ENCODE peak calls at places on chromosome 1, in eight cellular contexts. R is PC-3; X is hepatic stellate cell; Z is central memory CD4-positive, alpha-beta T cell; F is HEK293T; M is stimulated activated CD4-positive, alpha-beta T cell treated with anti-CD3 and anti-CD28 coated beads, Interleukin-1b, Interleukin-23, amount 100 ng/mL, for 4 hours; Q is HCT116; P is GM23338. U is an unnamed sample.

GRCh38 chr1:66298427-66298826 is 235.5 kb upstream of the SGIP1 start:
- DNase-seq in R (peak; percentile 32), X (no peak), Z (no peak), F (no peak), M (no peak), Q (peak; percentile 68), P (no peak), U (peak; percentile 38)

GRCh38 chr1:85463666-85464496 is 1.1 kb downstream of the DDAH1 start:
- DNase-seq in R (no peak), X (peak; percentile 19), Z (no peak), F (no peak), M (no peak), Q (no peak), P (peak; percentile 31), U (peak; percentile 22)

GRCh38 chr1:73611681-73612080 is 586.3 kb downstream of the LRRIQ3 start:
- DNase-seq in R (no peak), X (no peak), Z (no peak), F (no peak), M (no peak), Q (no peak), P (no peak), U (no peak)

GRCh38 chr1:98232678-98233077 is 311.8 kb upstream of the DPYD start:
- DNase-seq in R (no peak), X (no peak), Z (no peak), F (no peak), M (no peak), Q (no peak), P (no peak), U (no peak)

GRCh38 chr1:188128761-188129160 is 1300.0 kb downstream of the PLA2G4A start:
- DNase-seq in R (peak; percentile 59), X (no peak), Z (no peak), F (no peak), M (no peak), Q (no peak), P (peak; percentile 2), U (peak; percentile 27)

GRCh38 chr1:54112027-54112426 is 40.8 kb downstream of the CDCP2 start:
- DNase-seq in R (no peak), X (no peak), Z (no peak), F (no peak), M (no peak), Q (no peak), P (no peak), U (no peak)

GRCh38 chr1:39508266-39508665 is 16.8 kb downstream of the BMP8A start:
- DNase-seq in R (no peak), X (no peak), Z (no peak), F (no peak), M (no peak), Q (no peak), P (no peak), U (no peak)

GRCh38 chr1:37811027-37811655 is 3.1 kb upstream of the YRDC start:
- DNase-seq in R (peak; percentile 83), X (peak; percentile 69), Z (peak; percentile 61), F (peak; percentile 78), M (peak; percentile 43), Q (peak; percentile 73), P (peak; percentile 94), U (peak; percentile 87)

GRCh38 chr1:64469977-64470669 is at the start of gene CACHD1:
- DNase-seq in R (peak; percentile 75), X (peak; percentile 83), Z (peak; percentile 17), F (peak; percentile 95), M (peak; percentile 63), Q (peak; percentile 52), P (peak; percentile 87), U (peak; percentile 76)

GRCh38 chr1:201361652-201362504 is 15.6 kb downstream of the TNNT2 start:
- DNase-seq in R (peak; percentile 93), X (peak; percentile 89), Z (no peak), F (peak; percentile 91), M (no peak), Q (peak; percentile 32), P (peak; percentile 87), U (peak; percentile 82)

GRCh38 chr1:93847811-93848288 is 31.2 kb downstream of the DNTTIP2 start:
- DNase-seq in R (peak; percentile 66), X (peak; percentile 71), Z (peak; percentile 72), F (peak; percentile 60), M (peak; percentile 62), Q (peak; percentile 72), P (peak; percentile 88), U (peak; percentile 70)

GRCh38 chr1:33045814-33046213 is 9.1 kb upstream of the AK2 start:
- DNase-seq in R (no peak), X (no peak), Z (peak; percentile 43), F (no peak), M (no peak), Q (no peak), P (no peak), U (no peak)

GRCh38 chr1:83029916-83030315 is 969.0 kb downstream of the TTLL7 start:
- DNase-seq in R (no peak), X (no peak), Z (no peak), F (no peak), M (no peak), Q (no peak), P (no peak), U (no peak)

GRCh38 chr1:156497743-156498446 is 2.7 kb downstream of the MEF2D start:
- DNase-seq in R (no peak), X (no peak), Z (no peak), F (no peak), M (no peak), Q (no peak), P (peak; percentile 43), U (no peak)

GRCh38 chr1:198543670-198544260 is 3.3 kb upstream of the ATP6V1G3 start:
- DNase-seq in R (no peak), X (no peak), Z (no peak), F (no peak), M (no peak), Q (no peak), P (no peak), U (no peak)

GRCh38 chr1:184504695-184505338 is 118.0 kb downstream of the C1orf21 start:
- DNase-seq in R (no peak), X (no peak), Z (no peak), F (no peak), M (no peak), Q (no peak), P (no peak), U (no peak)

GRCh38 chr1:23951646-23952095 is 8.0 kb upstream of the PNRC2 start:
- DNase-seq in R (peak; percentile 89), X (peak; percentile 73), Z (no peak), F (no peak), M (no peak), Q (no peak), P (no peak), U (peak; percentile 95)

GRCh38 chr1:203930343-203930742 is 68.9 kb downstream of the SNRPE start:
- DNase-seq in R (no peak), X (no peak), Z (no peak), F (no peak), M (no peak), Q (no peak), P (no peak), U (peak; percentile 79)

GRCh38 chr1:12230549-12231275 is 882 bp downstream of the VPS13D start:
- DNase-seq in R (peak; percentile 18), X (peak; percentile 41), Z (no peak), F (no peak), M (no peak), Q (no peak), P (peak; percentile 56), U (peak; percentile 41)

GRCh38 chr1:78604643-78605042 is 15.6 kb upstream of the IFI44L start:
- DNase-seq in R (no peak), X (no peak), Z (no peak), F (no peak), M (no peak), Q (no peak), P (no peak), U (no peak)

GRCh38 chr1:25676488-25676887 is 59.9 kb downstream of the MAN1C1 start:
- DNase-seq in R (no peak), X (no peak), Z (peak; percentile 9), F (no peak), M (no peak), Q (no peak), P (no peak), U (peak; percentile 18)

GRCh38 chr1:16397095-16397494 is 30.1 kb downstream of the SZRD1 start:
- DNase-seq in R (no peak), X (no peak), Z (no peak), F (no peak), M (no peak), Q (no peak), P (no peak), U (no peak)

GRCh38 chr1:44237721-44238457 is 24.6 kb downstream of the DMAP1 start:
- DNase-seq in R (no peak), X (peak; percentile 75), Z (peak; percentile 4), F (peak; percentile 97), M (peak; percentile 23), Q (peak; percentile 50), P (peak; percentile 93), U (no peak)

GRCh38 chr1:194830387-194830786 is 1644.0 kb upstream of the B3GALT2 start:
- DNase-seq in R (no peak), X (no peak), Z (no peak), F (no peak), M (no peak), Q (no peak), P (no peak), U (no peak)

GRCh38 chr1:24567792-24568388 is 12.0 kb downstream of the NCMAP start:
- DNase-seq in R (peak; percentile 84), X (no peak), Z (no peak), F (no peak), M (no peak), Q (no peak), P (peak; percentile 65), U (peak; percentile 19)

GRCh38 chr1:179231923-179232322 is 2.4 kb upstream of the ABL2 start:
- DNase-seq in R (peak; percentile 48), X (peak; percentile 26), Z (no peak), F (no peak), M (no peak), Q (no peak), P (no peak), U (no peak)

GRCh38 chr1:61474963-61475362 is 250.0 kb downstream of the TM2D1 start:
- DNase-seq in R (no peak), X (no peak), Z (no peak), F (no peak), M (no peak), Q (no peak), P (no peak), U (no peak)

GRCh38 chr1:194929376-194929775 is 1678.9 kb downstream of the KCNT2 start:
- DNase-seq in R (no peak), X (no peak), Z (no peak), F (no peak), M (no peak), Q (no peak), P (no peak), U (no peak)

GRCh38 chr1:223780926-223781325 is 64.8 kb downstream of the TP53BP2 start:
- DNase-seq in R (no peak), X (no peak), Z (no peak), F (no peak), M (no peak), Q (no peak), P (no peak), U (no peak)

GRCh38 chr1:40315795-40316594 is 1.1 kb downstream of the COL9A2 start:
- DNase-seq in R (no peak), X (no peak), Z (peak; percentile 18), F (peak; percentile 4), M (no peak), Q (no peak), P (peak; percentile 58), U (peak; percentile 11)

GRCh38 chr1:30407862-30408580 is 315.4 kb downstream of the MATN1 start:
- DNase-seq in R (no peak), X (no peak), Z (no peak), F (no peak), M (no peak), Q (no peak), P (no peak), U (no peak)

GRCh38 chr1:160888926-160889325 is 3.9 kb upstream of the ITLN1 start:
- DNase-seq in R (peak; percentile 26), X (no peak), Z (no peak), F (no peak), M (no peak), Q (no peak), P (no peak), U (no peak)

GRCh38 chr1:165875171-165875570 is 47.8 kb downstream of the UCK2 start:
- DNase-seq in R (no peak), X (no peak), Z (no peak), F (no peak), M (no peak), Q (no peak), P (no peak), U (no peak)

GRCh38 chr1:201490708-201491131 is 16.2 kb downstream of the CSRP1 start:
- DNase-seq in R (no peak), X (no peak), Z (no peak), F (no peak), M (no peak), Q (no peak), P (no peak), U (no peak)

U was measured in MCF 10A.